ENCODE peak calls at places on chromosomes 4 and X, in five cellular contexts. J, Q, L, C and M are unnamed samples.

GRCh38 chr4:113248320-113248719 is 198.9 kb downstream of the ANK2 start:
- DNase-seq in C (no peak), J (peak; percentile 19), L (no peak), Q (no peak), M (no peak)

GRCh38 chr4:8260656-8261111 is 8.9 kb upstream of the HTRA3 start:
- DNase-seq in L (no peak), C (no peak), Q (peak; percentile 74), J (peak; percentile 88), M (no peak)

GRCh38 chr4:125551451-125551850 is 236.7 kb downstream of the FAT4 start:
- DNase-seq in Q (no peak), L (no peak), J (no peak), C (peak; percentile 19), M (no peak)

GRCh38 chr4:48746608-48747374 is 33.3 kb downstream of the FRYL start:
- DNase-seq in C (no peak), J (no peak), Q (no peak), L (no peak), M (no peak)

GRCh38 chr4:15482346-15482745 is 12.7 kb downstream of the CC2D2A start:
- DNase-seq in Q (no peak), C (no peak), J (no peak), L (no peak), M (no peak)

GRCh38 chr4:143099693-143100092 is 85.0 kb upstream of the USP38 start:
- DNase-seq in C (no peak), L (no peak), Q (no peak), J (no peak), M (no peak)

GRCh38 chrX:71652405-71652804 is 14.9 kb upstream of the LOC101059915 start:
- DNase-seq in J (peak; percentile 49), C (peak; percentile 24), L (no peak), Q (no peak), M (peak; percentile 15)

GRCh38 chr4:101288365-101289145 is 58.8 kb downstream of the PPP3CA start:
- DNase-seq in L (no peak), C (no peak), J (no peak), Q (no peak), M (no peak)

GRCh38 chr4:22508376-22508775 is 7.5 kb downstream of the ADGRA3 start:
- DNase-seq in L (no peak), Q (no peak), C (no peak), J (no peak), M (no peak)

GRCh38 chrX:54045563-54046228 is 1.4 kb upstream of the PHF8 start:
- DNase-seq in C (no peak), L (no peak), J (no peak), Q (no peak), M (no peak)

GRCh38 chr4:158461336-158461735 is 60.3 kb upstream of the RXFP1 start:
- DNase-seq in Q (no peak), L (no peak), C (no peak), J (no peak), M (no peak)

GRCh38 chrX:33416273-33416805 is 205.0 kb upstream of the DMD start:
- DNase-seq in L (no peak), C (no peak), J (no peak), Q (no peak), M (no peak)

GRCh38 chr4:156790866-156791265 is 180.7 kb downstream of the PDGFC start:
- DNase-seq in J (peak; percentile 86), Q (no peak), C (peak; percentile 16), L (no peak), M (no peak)

GRCh38 chrX:130402211-130402684 is 461 bp downstream of the RBMX2 start:
- DNase-seq in L (no peak), C (no peak), Q (no peak), J (no peak), M (no peak)

GRCh38 chrX:18620349-18620748 is 51.6 kb downstream of the RS1 start:
- DNase-seq in C (no peak), L (no peak), Q (no peak), J (no peak), M (no peak)

GRCh38 chr4:175412161-175412560 is 399.9 kb downstream of the GPM6A start:
- DNase-seq in C (no peak), L (no peak), J (peak; percentile 50), Q (no peak), M (no peak)

GRCh38 chr4:86294883-86295282 is 65.0 kb downstream of the MAPK10 start:
- DNase-seq in L (no peak), C (no peak), J (no peak), Q (no peak), M (no peak)